ENCODE peak calls at places on chromosomes 11 and 22, in five cellular contexts. One of them, this sample, is unnamed.

GRCh38 chr22:36144886-36145541 is 15.5 kb downstream of the APOL3 start:
- DNase-seq in heart left ventricle: peak
- DNase-seq in lower leg skin: no peak
- DNase-seq in K562: peak
- DNase-seq in ovary: peak
- DNase-seq in this sample: peak

GRCh38 chr22:40708177-40708576 is 28.9 kb downstream of the MCHR1 start:
- DNase-seq in heart left ventricle: no peak
- DNase-seq in lower leg skin: no peak
- DNase-seq in K562: no peak
- DNase-seq in ovary: no peak
- DNase-seq in this sample: no peak

GRCh38 chr11:61539009-61539408 is 30.5 kb downstream of the LRRC10B start:
- DNase-seq in heart left ventricle: no peak
- DNase-seq in lower leg skin: no peak
- DNase-seq in K562: no peak
- DNase-seq in ovary: peak
- DNase-seq in this sample: peak

GRCh38 chr22:27105142-27106025 is 448.0 kb downstream of the MIAT start:
- DNase-seq in heart left ventricle: peak
- DNase-seq in lower leg skin: peak
- DNase-seq in K562: no peak
- DNase-seq in ovary: peak
- DNase-seq in this sample: peak

GRCh38 chr22:38284042-38284402 is 11.2 kb upstream of the TMEM184B start:
- DNase-seq in heart left ventricle: no peak
- DNase-seq in lower leg skin: no peak
- DNase-seq in K562: no peak
- DNase-seq in ovary: no peak
- DNase-seq in this sample: peak

GRCh38 chr11:122775675-122776271 is 62.5 kb upstream of the CRTAM start:
- DNase-seq in heart left ventricle: no peak
- DNase-seq in lower leg skin: no peak
- DNase-seq in K562: no peak
- DNase-seq in ovary: no peak
- DNase-seq in this sample: no peak

GRCh38 chr11:78690588-78690987 is 115.9 kb upstream of the NARS2 start:
- DNase-seq in heart left ventricle: no peak
- DNase-seq in lower leg skin: no peak
- DNase-seq in K562: no peak
- DNase-seq in ovary: no peak
- DNase-seq in this sample: no peak

GRCh38 chr11:122159173-122159701 is 43.2 kb upstream of the BLID start:
- DNase-seq in heart left ventricle: no peak
- DNase-seq in lower leg skin: no peak
- DNase-seq in K562: no peak
- DNase-seq in ovary: peak
- DNase-seq in this sample: peak

GRCh38 chr11:13277719-13278619 is at the start of gene BMAL1:
- DNase-seq in heart left ventricle: peak
- DNase-seq in lower leg skin: peak
- DNase-seq in K562: no peak
- DNase-seq in ovary: peak
- DNase-seq in this sample: peak

GRCh38 chr22:49720279-49720959 is 107.3 kb downstream of the BRD1 start:
- DNase-seq in heart left ventricle: no peak
- DNase-seq in lower leg skin: peak
- DNase-seq in K562: no peak
- DNase-seq in ovary: no peak
- DNase-seq in this sample: no peak

GRCh38 chr11:26778000-26778757 is 56.3 kb upstream of the SLC5A12 start:
- DNase-seq in heart left ventricle: no peak
- DNase-seq in lower leg skin: no peak
- DNase-seq in K562: no peak
- DNase-seq in ovary: no peak
- DNase-seq in this sample: no peak

GRCh38 chr22:50252081-50253045 is 1.3 kb upstream of the HDAC10 start:
- DNase-seq in heart left ventricle: peak
- DNase-seq in lower leg skin: peak
- DNase-seq in K562: no peak
- DNase-seq in ovary: peak
- DNase-seq in this sample: peak

GRCh38 chr11:34647532-34647931 is 26.6 kb downstream of the EHF start:
- DNase-seq in heart left ventricle: no peak
- DNase-seq in lower leg skin: no peak
- DNase-seq in K562: no peak
- DNase-seq in ovary: no peak
- DNase-seq in this sample: no peak

GRCh38 chr11:66956689-66957290 is 1.4 kb downstream of the PC start:
- DNase-seq in heart left ventricle: peak
- DNase-seq in lower leg skin: no peak
- DNase-seq in K562: no peak
- DNase-seq in ovary: no peak
- DNase-seq in this sample: no peak

GRCh38 chr11:48134221-48134922 is 82.2 kb upstream of the OR4B1 start:
- DNase-seq in heart left ventricle: no peak
- DNase-seq in lower leg skin: peak
- DNase-seq in K562: no peak
- DNase-seq in ovary: no peak
- DNase-seq in this sample: no peak

GRCh38 chr11:48141475-48142100 is 75.0 kb upstream of the OR4B1 start:
- DNase-seq in heart left ventricle: no peak
- DNase-seq in lower leg skin: peak
- DNase-seq in K562: no peak
- DNase-seq in ovary: no peak
- DNase-seq in this sample: peak

GRCh38 chr11:48142886-48143285 is 73.7 kb upstream of the OR4B1 start:
- DNase-seq in heart left ventricle: no peak
- DNase-seq in lower leg skin: no peak
- DNase-seq in K562: no peak
- DNase-seq in ovary: no peak
- DNase-seq in this sample: no peak

GRCh38 chr11:48138222-48138621 is 78.4 kb upstream of the OR4B1 start:
- DNase-seq in heart left ventricle: no peak
- DNase-seq in lower leg skin: no peak
- DNase-seq in K562: no peak
- DNase-seq in ovary: no peak
- DNase-seq in this sample: no peak
- TF ChIP-seq POLR2A in heart left ventricle: no peak
- TF ChIP-seq POLR2A in lower leg skin: no peak
- TF ChIP-seq POLR2A in K562: no peak
- TF ChIP-seq POLR2A in ovary: no peak
- TF ChIP-seq POLR2A in this sample: no peak

DNA sequence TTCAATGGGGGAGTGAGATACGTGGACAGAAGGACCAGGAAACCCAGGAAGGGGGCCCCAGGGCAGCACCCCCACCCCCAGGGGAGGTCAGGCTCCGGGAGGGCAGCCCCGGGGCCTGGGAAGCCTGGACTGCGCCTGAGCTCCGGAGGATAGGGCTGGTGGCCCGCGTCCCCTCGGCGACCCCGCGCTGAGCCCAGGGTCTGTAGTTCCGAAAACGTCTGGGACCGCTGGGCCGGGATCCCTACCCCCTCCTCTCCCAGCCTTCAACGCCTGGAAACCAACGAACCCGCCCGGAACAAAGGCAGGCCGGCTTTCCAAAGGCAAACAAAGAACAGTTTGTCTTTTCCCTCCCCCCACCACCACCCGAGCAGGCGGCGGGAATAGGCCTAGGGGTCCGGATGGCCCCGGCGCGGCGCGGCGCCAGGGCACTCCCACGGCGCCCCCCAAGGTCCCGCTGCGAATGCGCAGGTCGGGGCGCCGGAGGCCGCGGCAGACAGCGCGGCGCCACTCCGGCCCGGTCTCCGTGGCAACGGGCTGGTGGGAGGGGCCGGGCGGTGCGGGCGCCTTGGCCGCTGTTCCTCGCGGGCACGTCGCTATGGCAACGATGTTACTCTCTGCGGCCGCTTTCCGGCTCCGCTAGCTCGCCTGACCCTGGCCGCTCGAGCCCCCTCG is 58.5 kb downstream of the IGLL1 start:
- DNase-seq in heart left ventricle: peak
- DNase-seq in lower leg skin: peak
- DNase-seq in K562: peak
- DNase-seq in ovary: peak
- DNase-seq in this sample: peak
- TF ChIP-seq POLR2A in heart left ventricle: no peak
- TF ChIP-seq POLR2A in lower leg skin: no peak
- TF ChIP-seq POLR2A in K562: peak
- TF ChIP-seq POLR2A in ovary: peak
- TF ChIP-seq POLR2A in this sample: peak

GRCh38 chr11:103091810-103092524 is at the start of gene DCUN1D5:
- DNase-seq in heart left ventricle: peak
- DNase-seq in lower leg skin: peak
- DNase-seq in K562: peak
- DNase-seq in ovary: peak
- DNase-seq in this sample: peak
- TF ChIP-seq POLR2A in heart left ventricle: no peak
- TF ChIP-seq POLR2A in lower leg skin: no peak
- TF ChIP-seq POLR2A in K562: peak
- TF ChIP-seq POLR2A in ovary: peak
- TF ChIP-seq POLR2A in this sample: peak

GRCh38 chr11:113876074-113876797 is 864 bp upstream of the USP28 start:
- DNase-seq in heart left ventricle: no peak
- DNase-seq in lower leg skin: peak
- DNase-seq in K562: no peak
- DNase-seq in ovary: no peak
- DNase-seq in this sample: no peak
- TF ChIP-seq POLR2A in heart left ventricle: no peak
- TF ChIP-seq POLR2A in lower leg skin: no peak
- TF ChIP-seq POLR2A in K562: no peak
- TF ChIP-seq POLR2A in ovary: no peak
- TF ChIP-seq POLR2A in this sample: no peak

GRCh38 chr11:1896895-1897294 is 5.2 kb upstream of the PRR33 start:
- DNase-seq in heart left ventricle: no peak
- DNase-seq in lower leg skin: no peak
- DNase-seq in K562: no peak
- DNase-seq in ovary: no peak
- DNase-seq in this sample: no peak
- TF ChIP-seq POLR2A in heart left ventricle: no peak
- TF ChIP-seq POLR2A in lower leg skin: no peak
- TF ChIP-seq POLR2A in K562: no peak
- TF ChIP-seq POLR2A in ovary: no peak
- TF ChIP-seq POLR2A in this sample: no peak

GRCh38 chr11:64742940-64743590 is 877 bp downstream of the RASGRP2 start:
- DNase-seq in heart left ventricle: peak
- DNase-seq in lower leg skin: peak
- DNase-seq in K562: peak
- DNase-seq in ovary: peak
- DNase-seq in this sample: peak
- TF ChIP-seq POLR2A in heart left ventricle: no peak
- TF ChIP-seq POLR2A in lower leg skin: no peak
- TF ChIP-seq POLR2A in K562: no peak
- TF ChIP-seq POLR2A in ovary: no peak
- TF ChIP-seq POLR2A in this sample: no peak

GRCh38 chr11:86800076-86800955 is at the start of gene PRSS23:
- DNase-seq in heart left ventricle: peak
- DNase-seq in lower leg skin: peak
- DNase-seq in K562: peak
- DNase-seq in ovary: peak
- DNase-seq in this sample: peak
- TF ChIP-seq POLR2A in heart left ventricle: no peak
- TF ChIP-seq POLR2A in lower leg skin: no peak
- TF ChIP-seq POLR2A in K562: no peak
- TF ChIP-seq POLR2A in ovary: no peak
- TF ChIP-seq POLR2A in this sample: peak

GRCh38 chr11:69640995-69641581 is at the start of gene CCND1:
- DNase-seq in heart left ventricle: peak
- DNase-seq in lower leg skin: peak
- DNase-seq in K562: peak
- DNase-seq in ovary: no peak
- DNase-seq in this sample: peak
- TF ChIP-seq POLR2A in heart left ventricle: peak
- TF ChIP-seq POLR2A in lower leg skin: no peak
- TF ChIP-seq POLR2A in K562: peak
- TF ChIP-seq POLR2A in ovary: no peak
- TF ChIP-seq POLR2A in this sample: peak

GRCh38 chr11:65422633-65423515 is at the start of gene NEAT1:
- DNase-seq in heart left ventricle: peak
- DNase-seq in lower leg skin: peak
- DNase-seq in K562: peak
- DNase-seq in ovary: peak
- DNase-seq in this sample: peak
- TF ChIP-seq POLR2A in heart left ventricle: peak
- TF ChIP-seq POLR2A in lower leg skin: peak
- TF ChIP-seq POLR2A in K562: peak
- TF ChIP-seq POLR2A in ovary: peak
- TF ChIP-seq POLR2A in this sample: peak

GRCh38 chr11:64856382-64857227 is 12.2 kb upstream of the CDC42BPG start:
- DNase-seq in heart left ventricle: peak
- DNase-seq in lower leg skin: peak
- DNase-seq in K562: no peak
- DNase-seq in ovary: peak
- DNase-seq in this sample: peak
- TF ChIP-seq POLR2A in heart left ventricle: no peak
- TF ChIP-seq POLR2A in lower leg skin: no peak
- TF ChIP-seq POLR2A in K562: no peak
- TF ChIP-seq POLR2A in ovary: no peak
- TF ChIP-seq POLR2A in this sample: no peak

This sample was measured in thyroid gland.